ENCODE peak calls at places on chromosomes 5 and 9, in five cellular contexts. A is upper lobe of right lung, Y is HCT116, X is right atrium auricular region, S is ovary. F is an unnamed sample. For H3K4me1, the result is how much of the 10 kb centered on the place peaks cover.

GRCh38 chr5:133113331-133114061 is 61.7 kb downstream of the HSPA4 start:
- DNase-seq in A (no peak), Y (no peak), X (no peak), S (no peak), F (no peak)

GRCh38 chr5:91101777-91102379 is 281.2 kb downstream of the ARRDC3 start:
- DNase-seq in A (peak), Y (peak), X (peak), S (peak), F (peak)

GRCh38 chr5:93512799-93513198 is 68.2 kb downstream of the NR2F1-AS1 start:
- DNase-seq in A (no peak), Y (no peak), X (no peak), S (no peak), F (no peak)

GRCh38 chr5:1449081-1449630 is 3.9 kb upstream of the SLC6A3 start:
- DNase-seq in A (no peak), Y (no peak), X (no peak), S (no peak), F (no peak)

GRCh38 chr5:73797142-73797530 is 171.1 kb downstream of the ARHGEF28 start:
- DNase-seq in A (no peak), Y (no peak), X (no peak), S (no peak), F (no peak)

GRCh38 chr9:96022445-96023031 is 147.0 kb downstream of the ERCC6L2 start:
- DNase-seq in A (peak), Y (no peak), X (no peak), S (no peak), F (peak)

GRCh38 chr9:15696979-15697378 is 144.1 kb downstream of the CCDC171 start:
- DNase-seq in A (no peak), Y (no peak), X (no peak), S (no peak), F (no peak)

GRCh38 chr9:105318729-105319513 is 74.5 kb downstream of the SLC44A1 start:
- DNase-seq in A (no peak), Y (no peak), X (no peak), S (no peak), F (no peak)

GRCh38 chr5:172768573-172769323 is 2.2 kb downstream of the DUSP1 start:
- DNase-seq in A (no peak), Y (no peak), X (no peak), S (no peak), F (no peak)

GRCh38 chr5:2167671-2168070 is 284.9 kb upstream of the IRX4 start:
- DNase-seq in A (no peak), Y (no peak), X (no peak), S (no peak), F (no peak)

GRCh38 chr5:154694159-154694558 is 61.0 kb upstream of the LARP1 start:
- DNase-seq in A (no peak), Y (no peak), X (no peak), S (no peak), F (no peak)
- H3K4me3 ChIP-seq in A (no peak), Y (no peak), X (no peak), S (no peak), F (no peak)

GRCh38 chr9:107285292-107285691 is 2.2 kb downstream of the RAD23B start:
- DNase-seq in A (no peak), Y (no peak), X (no peak), S (no peak), F (no peak)

GRCh38 chr9:107290619-107291018 is 7.5 kb downstream of the RAD23B start:
- DNase-seq in A (no peak), Y (no peak), X (no peak), S (no peak), F (no peak)

GRCh38 chr9:107286057-107286456 is 3.0 kb downstream of the RAD23B start:
- DNase-seq in A (no peak), Y (no peak), X (no peak), S (no peak), F (no peak)

GRCh38 chr9:107284636-107285035 is 1.6 kb downstream of the RAD23B start:
- DNase-seq in A (no peak), Y (no peak), X (no peak), S (no peak), F (no peak)

DNA sequence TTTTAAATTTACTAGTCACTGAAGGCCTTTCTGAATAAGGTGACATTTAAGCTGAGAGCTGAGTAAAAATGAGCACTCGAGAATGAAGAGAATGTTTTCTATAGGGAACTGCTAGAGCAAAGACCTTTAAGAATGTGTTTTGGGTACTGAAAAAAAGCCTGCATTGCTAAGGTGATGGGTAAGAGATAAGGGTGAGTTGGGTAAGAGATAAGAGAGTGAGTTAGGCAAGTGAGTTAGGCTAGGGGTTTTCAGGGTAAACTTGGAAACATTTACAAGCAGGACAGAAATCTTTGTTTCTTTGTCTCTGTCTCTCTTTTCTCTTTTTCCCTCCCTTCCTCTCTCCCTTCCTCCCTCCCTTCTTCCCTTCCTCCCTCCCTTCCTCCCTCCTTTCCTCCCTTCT is 5.6 kb downstream of the RAD23B start:
- DNase-seq in A (no peak), Y (no peak), X (no peak), S (no peak), F (no peak)
- H3K4me1 ChIP-seq in A (half or more), Y (half or more), X (half or more), S (under half), F (half or more)

GRCh38 chr9:70043285-70043684 is 363 bp upstream of the MAMDC2 start:
- DNase-seq in A (no peak), Y (no peak), X (no peak), S (no peak), F (no peak)
- H3K4me3 ChIP-seq in A (peak), Y (peak), X (peak), S (peak), F (peak)

DNA sequence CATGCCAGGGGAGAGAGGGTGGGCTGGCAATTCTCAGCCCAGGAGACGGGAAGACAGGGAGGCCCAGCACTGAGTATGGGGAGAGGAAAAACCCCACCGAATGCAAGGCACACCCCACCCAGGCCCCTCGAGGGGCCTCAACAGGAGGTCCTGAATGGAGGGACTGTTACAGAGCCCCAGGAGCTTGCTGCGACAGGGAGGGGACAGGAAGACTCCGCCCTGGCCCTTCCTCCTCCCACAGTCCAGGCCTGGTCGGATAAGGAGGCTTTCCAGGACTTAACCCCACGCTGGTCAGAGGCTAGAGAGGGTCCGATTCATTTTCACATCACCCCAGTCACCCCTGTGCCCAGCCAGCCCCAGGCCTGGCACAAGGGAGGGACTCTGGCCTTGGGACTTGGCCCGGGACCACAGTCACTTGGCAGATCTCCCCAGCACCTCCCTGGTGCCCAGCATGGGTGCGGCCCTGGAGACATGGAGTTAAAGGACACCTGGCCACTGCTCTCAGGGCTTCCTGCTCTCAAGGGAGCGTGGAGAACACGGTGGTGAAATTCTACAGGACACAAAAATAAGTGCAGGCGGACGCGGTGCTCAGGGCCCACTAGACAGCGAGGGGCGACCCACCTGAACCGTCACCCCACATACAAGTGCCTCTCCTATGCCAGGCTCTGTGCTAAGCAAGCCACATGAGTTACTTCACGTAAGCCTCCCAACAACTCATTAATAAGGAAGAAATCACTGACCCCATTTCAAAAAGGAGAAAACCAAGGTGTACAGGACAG is 44.8 kb upstream of the STXBP1 start:
- DNase-seq in A (peak), Y (no peak), X (peak), S (peak), F (peak)
- H3K4me1 ChIP-seq in A (under half), Y (half or more), X (half or more), S (under half), F (half or more)

GRCh38 chr9:37034320-37034937 is 361 bp upstream of the PAX5 start:
- DNase-seq in A (no peak), Y (no peak), X (no peak), S (no peak), F (no peak)
- H3K4me3 ChIP-seq in A (peak), Y (no peak), X (peak), S (no peak), F (peak)

GRCh38 chr5:138773215-138773614 is 20.0 kb downstream of the CTNNA1 start:
- DNase-seq in A (no peak), Y (no peak), X (no peak), S (no peak), F (no peak)

GRCh38 chr5:138775034-138775433 is 21.8 kb downstream of the CTNNA1 start:
- DNase-seq in A (no peak), Y (no peak), X (no peak), S (no peak), F (no peak)

GRCh38 chr5:138770977-138771376 is 17.8 kb downstream of the CTNNA1 start:
- DNase-seq in A (no peak), Y (no peak), X (no peak), S (no peak), F (no peak)

DNA sequence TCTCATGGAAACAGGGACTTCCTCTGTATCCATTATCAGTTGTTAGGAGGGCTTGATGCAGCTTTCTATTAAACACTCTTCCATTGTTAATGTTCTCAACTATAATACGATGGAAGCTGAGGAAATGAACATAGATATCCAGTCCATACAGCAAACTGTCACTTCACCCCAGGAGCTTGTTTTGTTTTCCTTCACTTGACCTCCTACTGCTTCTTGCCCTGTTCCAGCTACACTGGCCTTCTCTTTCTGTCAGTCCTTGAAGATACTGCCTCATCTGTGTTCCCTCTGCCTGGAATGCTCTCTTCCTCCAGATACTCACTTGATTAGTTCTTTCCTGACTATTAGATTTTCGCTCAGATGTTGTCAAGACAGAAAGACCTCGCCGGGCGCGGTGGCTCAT is 17.1 kb downstream of the CTNNA1 start:
- DNase-seq in A (no peak), Y (no peak), X (no peak), S (no peak), F (no peak)
- H3K4me1 ChIP-seq in A (under half), Y (under half), X (half or more), S (under half), F (half or more)